ENCODE peak calls at places on chromosomes 1 and 21, in eight cellular contexts. K, Q, X, D, R, Z, H and W are unnamed samples.

GRCh38 chr1:154534263-154534844 is 24.1 kb downstream of the UBE2Q1 start:
- DNase-seq in K (no peak), Q (no peak), X (peak), D (peak), R (peak), Z (no peak), H (no peak), W (peak)

GRCh38 chr1:91080650-91081049 is 58.8 kb upstream of the ZNF644 start:
- DNase-seq in K (no peak), Q (no peak), X (no peak), D (no peak), R (no peak), Z (no peak), H (no peak), W (no peak)

GRCh38 chr1:10672376-10673050 is 123.9 kb downstream of the CASZ1 start:
- DNase-seq in K (no peak), Q (no peak), X (no peak), D (no peak), R (no peak), Z (no peak), H (no peak), W (no peak)

GRCh38 chr1:204089044-204089751 is 16.3 kb downstream of the SOX13 start:
- DNase-seq in K (peak), Q (no peak), X (peak), D (no peak), R (no peak), Z (no peak), H (no peak), W (peak)

GRCh38 chr1:11207898-11208611 is 18.9 kb downstream of the ANGPTL7 start:
- DNase-seq in K (no peak), Q (no peak), X (peak), D (no peak), R (no peak), Z (no peak), H (no peak), W (no peak)

GRCh38 chr1:4172659-4173599 is 272.9 kb upstream of the C1orf174 start:
- DNase-seq in K (peak), Q (no peak), X (no peak), D (peak), R (no peak), Z (peak), H (no peak), W (no peak)

GRCh38 chr1:195332102-195332501 is 1276.1 kb downstream of the KCNT2 start:
- DNase-seq in K (no peak), Q (no peak), X (no peak), D (no peak), R (no peak), Z (no peak), H (no peak), W (no peak)

GRCh38 chr1:246624091-246624490 is 57.8 kb downstream of the CNST start:
- DNase-seq in K (no peak), Q (no peak), X (no peak), D (no peak), R (no peak), Z (no peak), H (no peak), W (no peak)

GRCh38 chr1:17011439-17012307 is at the start of gene ATP13A2:
- DNase-seq in K (peak), Q (peak), X (peak), D (peak), R (peak), Z (peak), H (peak), W (peak)

GRCh38 chr1:59605184-59605583 is 209.6 kb upstream of the HOOK1 start:
- DNase-seq in K (no peak), Q (no peak), X (no peak), D (no peak), R (no peak), Z (no peak), H (no peak), W (no peak)

GRCh38 chr1:174713796-174714195 is 266.0 kb downstream of the GPR52 start:
- DNase-seq in K (no peak), Q (no peak), X (no peak), D (no peak), R (no peak), Z (no peak), H (no peak), W (no peak)

GRCh38 chr1:185015598-185015997 is 29.8 kb upstream of the RNF2 start:
- DNase-seq in K (no peak), Q (no peak), X (no peak), D (no peak), R (no peak), Z (no peak), H (no peak), W (no peak)

GRCh38 chr1:52706941-52707926 is 9.1 kb upstream of the COA7 start:
- DNase-seq in K (no peak), Q (no peak), X (no peak), D (no peak), R (no peak), Z (peak), H (no peak), W (peak)

GRCh38 chr21:44530903-44531605 is 8.9 kb downstream of the KRTAP10-1 start:
- DNase-seq in K (no peak), Q (peak), X (no peak), D (no peak), R (no peak), Z (no peak), H (no peak), W (peak)

GRCh38 chr1:235402457-235403200 is 35.4 kb downstream of the TBCE start:
- DNase-seq in K (no peak), Q (no peak), X (no peak), D (no peak), R (no peak), Z (no peak), H (peak), W (no peak)

GRCh38 chr1:223494926-223495645 is 101.9 kb downstream of the CCDC185 start:
- DNase-seq in K (no peak), Q (no peak), X (no peak), D (no peak), R (no peak), Z (no peak), H (no peak), W (no peak)

GRCh38 chr1:10662824-10663667 is 133.4 kb downstream of the CASZ1 start:
- DNase-seq in K (no peak), Q (no peak), X (no peak), D (no peak), R (no peak), Z (no peak), H (no peak), W (no peak)

GRCh38 chr1:28028873-28029654 is 59.3 kb downstream of the EYA3 start:
- DNase-seq in K (no peak), Q (no peak), X (no peak), D (no peak), R (no peak), Z (no peak), H (no peak), W (no peak)

GRCh38 chr1:200243042-200243437 is 166.8 kb downstream of the ZNF281 start:
- DNase-seq in K (no peak), Q (no peak), X (no peak), D (no peak), R (no peak), Z (no peak), H (no peak), W (no peak)

GRCh38 chr1:228415853-228416216 is 826 bp downstream of the TRIM17 start:
- DNase-seq in K (no peak), Q (no peak), X (no peak), D (no peak), R (no peak), Z (no peak), H (no peak), W (no peak)

GRCh38 chr1:186225089-186225488 is 150.0 kb downstream of the TPR start:
- DNase-seq in K (no peak), Q (no peak), X (no peak), D (no peak), R (no peak), Z (no peak), H (no peak), W (no peak)

GRCh38 chr1:198676253-198676652 is 37.4 kb downstream of the PTPRC start:
- DNase-seq in K (no peak), Q (no peak), X (no peak), D (no peak), R (no peak), Z (no peak), H (no peak), W (no peak)

GRCh38 chr21:44949161-44950015 is 9.6 kb downstream of the SLX9 start:
- DNase-seq in K (peak), Q (peak), X (peak), D (peak), R (peak), Z (peak), H (peak), W (peak)

GRCh38 chr1:12063141-12064072 is at the start of gene TNFRSF8:
- DNase-seq in K (no peak), Q (no peak), X (no peak), D (no peak), R (peak), Z (peak), H (no peak), W (no peak)

GRCh38 chr1:107668762-107669161 is 296.2 kb downstream of the VAV3 start:
- DNase-seq in K (no peak), Q (no peak), X (no peak), D (no peak), R (no peak), Z (no peak), H (no peak), W (no peak)

GRCh38 chr1:11804666-11805453 is 904 bp downstream of the MTHFR start:
- DNase-seq in K (peak), Q (peak), X (peak), D (no peak), R (peak), Z (peak), H (no peak), W (peak)

GRCh38 chr1:162946701-162947100 is 85.7 kb upstream of the CCDC190 start:
- DNase-seq in K (no peak), Q (no peak), X (no peak), D (no peak), R (no peak), Z (no peak), H (no peak), W (no peak)

GRCh38 chr21:15063821-15064575 is 802 bp downstream of the NRIP1 start:
- DNase-seq in K (peak), Q (peak), X (peak), D (no peak), R (peak), Z (peak), H (no peak), W (peak)

GRCh38 chr1:239930646-239931262 is 160.9 kb upstream of the FMN2 start:
- DNase-seq in K (no peak), Q (no peak), X (no peak), D (no peak), R (no peak), Z (no peak), H (no peak), W (no peak)

GRCh38 chr1:74180490-74180889 is 17.5 kb downstream of the LRRIQ3 start:
- DNase-seq in K (no peak), Q (no peak), X (no peak), D (no peak), R (no peak), Z (peak), H (no peak), W (no peak)

GRCh38 chr1:204011426-204011825 is 61.5 kb upstream of the SOX13 start:
- DNase-seq in K (no peak), Q (no peak), X (no peak), D (no peak), R (no peak), Z (no peak), H (no peak), W (no peak)

GRCh38 chr1:17995480-17995879 is 112.1 kb upstream of the IGSF21 start:
- DNase-seq in K (no peak), Q (no peak), X (no peak), D (no peak), R (no peak), Z (no peak), H (no peak), W (no peak)

GRCh38 chr21:43602277-43603229 is 56.7 kb downstream of the HSF2BP start:
- DNase-seq in K (no peak), Q (no peak), X (no peak), D (no peak), R (no peak), Z (no peak), H (no peak), W (no peak)

DNA sequence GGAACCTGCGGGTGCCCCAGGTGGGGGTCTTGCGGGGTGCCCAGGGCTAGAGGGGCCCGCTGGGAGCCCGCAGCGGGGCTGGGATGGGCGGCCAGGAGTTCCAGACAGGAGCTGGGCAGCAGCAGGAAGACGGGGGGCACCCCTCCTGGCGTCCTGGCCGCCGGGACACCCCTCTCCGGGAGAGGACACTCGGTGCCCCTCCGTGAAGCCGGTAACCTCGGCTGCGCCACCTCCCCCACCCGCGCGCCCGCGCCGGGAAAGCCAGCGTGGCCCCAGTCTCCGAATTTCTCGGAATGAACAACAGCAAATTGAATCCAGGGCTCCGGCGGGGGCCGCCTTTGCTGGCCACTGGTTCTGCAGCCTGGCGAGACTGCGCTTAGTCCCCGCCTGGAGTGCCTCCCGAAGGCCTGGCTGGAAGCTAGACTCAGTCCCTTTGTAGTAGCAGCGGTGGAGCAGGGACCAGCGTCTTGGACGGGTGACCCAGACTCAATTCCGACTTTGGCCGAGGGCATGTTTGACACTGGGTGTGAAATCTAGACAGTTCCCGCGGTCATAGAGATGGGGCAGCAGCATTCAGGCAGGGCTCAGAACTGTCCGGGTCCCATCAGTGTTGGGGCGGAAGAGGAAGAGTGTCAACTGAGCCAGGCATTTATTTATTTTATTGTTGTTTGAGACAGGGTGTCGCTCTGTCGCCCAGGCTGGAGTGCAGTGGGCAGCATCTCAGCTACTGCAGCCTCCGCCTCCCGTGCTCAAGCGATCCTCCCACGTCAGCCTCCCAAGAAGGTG is 766 bp downstream of the IFNGR2 start:
- DNase-seq in K (peak), Q (peak), X (peak), D (no peak), R (peak), Z (peak), H (no peak), W (peak)
- TF ChIP-seq POLR2AphosphoS5 in K (no peak), Q (peak), X (no peak), D (peak), R (no peak), Z (no peak), H (no peak), W (no peak)

DNA sequence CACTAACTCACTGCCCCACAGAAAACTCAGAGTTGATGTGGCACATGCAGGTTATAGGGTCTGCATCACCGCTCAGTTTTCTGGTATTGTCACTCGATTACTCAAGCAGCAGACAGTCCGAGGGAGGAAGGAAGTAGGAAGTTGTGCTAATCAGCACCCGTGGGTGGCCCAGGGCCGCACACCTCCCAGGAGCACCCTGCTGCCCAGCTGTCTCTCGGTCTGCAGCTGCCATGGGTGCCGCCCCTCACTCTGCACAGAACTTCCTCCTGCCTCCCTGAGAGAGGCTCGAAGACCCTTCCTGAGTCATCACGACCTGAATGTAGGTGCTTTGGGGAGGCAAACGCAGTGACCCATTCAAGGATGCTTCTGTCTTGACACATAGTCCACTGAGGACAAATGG is 4.2 kb upstream of the TFF3 start:
- DNase-seq in K (no peak), Q (no peak), X (no peak), D (no peak), R (no peak), Z (peak), H (no peak), W (no peak)
- H3K27ac ChIP-seq in K (no peak), Q (no peak), X (no peak), D (no peak), R (no peak), Z (peak), H (no peak), W (peak)

DNA sequence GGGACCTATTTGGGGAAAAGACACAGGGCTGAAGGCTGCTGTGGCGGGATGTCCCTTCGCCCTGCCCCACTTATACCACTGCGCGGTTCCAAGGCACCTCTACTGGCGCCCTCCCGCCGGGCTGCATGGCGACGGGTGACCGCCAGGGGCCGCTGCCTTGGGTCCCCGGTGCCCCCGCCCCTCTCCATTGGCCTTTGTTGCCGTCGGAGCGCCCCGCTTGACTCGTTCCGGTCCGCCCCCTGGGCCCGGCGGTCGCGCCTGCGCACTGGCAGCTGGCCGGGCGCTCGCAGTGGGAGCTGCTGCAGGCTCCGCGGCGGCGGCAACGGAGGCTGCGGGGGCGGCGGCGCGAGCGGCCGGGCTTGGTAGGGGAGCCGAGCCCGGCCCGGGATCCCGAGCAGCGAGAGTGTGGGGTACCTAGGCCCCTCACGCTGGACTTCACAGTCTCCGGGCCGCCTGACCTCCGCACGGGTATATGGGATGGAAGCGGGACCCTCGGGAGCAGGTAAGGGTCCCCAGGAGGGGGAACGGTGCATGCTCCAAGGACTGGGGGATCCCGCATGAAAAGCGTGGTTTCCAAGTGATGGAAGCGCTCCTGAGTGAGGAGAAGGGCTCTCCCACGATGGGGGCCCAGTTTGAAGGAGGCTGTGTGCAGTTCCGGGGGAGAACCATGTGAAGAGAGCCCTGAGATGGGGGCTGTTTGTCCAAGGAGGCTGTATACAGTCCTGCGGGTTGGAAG is at the start of gene AGO1:
- DNase-seq in K (peak), Q (peak), X (peak), D (peak), R (peak), Z (peak), H (peak), W (peak)
- TF ChIP-seq POLR2AphosphoS5 in K (peak), Q (no peak), X (peak), D (peak), R (peak), Z (peak), H (peak), W (peak)

GRCh38 chr1:210711825-210712224 is 383.1 kb downstream of the HHAT start:
- DNase-seq in K (no peak), Q (no peak), X (no peak), D (no peak), R (peak), Z (no peak), H (no peak), W (no peak)

GRCh38 chr1:210709694-210710093 is 381.0 kb downstream of the HHAT start:
- DNase-seq in K (no peak), Q (no peak), X (no peak), D (no peak), R (no peak), Z (no peak), H (no peak), W (no peak)

GRCh38 chr1:210706246-210706645 is 377.5 kb downstream of the HHAT start:
- DNase-seq in K (no peak), Q (no peak), X (no peak), D (no peak), R (no peak), Z (no peak), H (no peak), W (no peak)

GRCh38 chr1:210702512-210702911 is 373.8 kb downstream of the HHAT start:
- DNase-seq in K (no peak), Q (no peak), X (no peak), D (no peak), R (peak), Z (no peak), H (no peak), W (no peak)

GRCh38 chr1:210707300-210707699 is 378.6 kb downstream of the HHAT start:
- DNase-seq in K (no peak), Q (no peak), X (peak), D (no peak), R (no peak), Z (no peak), H (no peak), W (peak)
- H3K27ac ChIP-seq in K (no peak), Q (no peak), X (no peak), D (no peak), R (no peak), Z (no peak), H (no peak), W (no peak)

DNA sequence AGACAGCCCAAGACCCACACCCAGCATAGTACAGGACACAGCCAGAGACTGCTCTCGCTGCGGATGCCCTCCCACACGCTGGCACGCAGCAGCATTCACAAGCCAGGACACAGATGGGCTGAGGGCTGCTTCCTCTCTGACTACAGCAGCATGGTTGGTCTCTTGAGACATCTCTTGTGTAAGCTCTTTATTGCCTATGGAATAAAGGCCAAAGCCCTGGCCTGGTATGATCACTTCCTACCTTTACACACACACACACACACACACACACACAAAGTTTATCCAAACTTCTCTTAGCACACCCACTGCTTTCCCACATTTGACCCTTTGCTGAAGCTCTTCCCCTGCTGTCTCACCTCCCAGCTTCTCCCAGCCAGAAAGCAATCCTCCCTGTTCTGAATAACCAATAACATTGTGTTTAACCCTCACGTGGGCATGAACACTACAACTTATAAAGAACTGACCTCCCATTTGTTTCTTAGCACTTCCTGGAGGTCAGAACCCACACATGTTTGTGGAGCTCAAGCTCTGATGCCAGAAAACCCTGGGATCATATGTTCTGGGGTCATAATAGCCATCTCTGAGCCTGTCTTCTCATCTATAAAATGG is 1.2 kb upstream of the LUZP1 start:
- DNase-seq in K (peak), Q (no peak), X (peak), D (peak), R (peak), Z (peak), H (no peak), W (peak)
- TF ChIP-seq POLR2AphosphoS5 in K (peak), Q (peak), X (peak), D (peak), R (no peak), Z (peak), H (no peak), W (peak)